ENCODE peak calls at places on chromosomes 3 and 15, in five cellular contexts. T is neuronal stem cell, I is SJSA1, R is stomach, V is GM23248. S is an unnamed sample.

GRCh38 chr15:33737687-33738606 is 230.3 kb upstream of the CHRM5 start:
- DNase-seq in T (peak; percentile 49), I (no peak), R (peak; percentile 34), V (peak; percentile 49), S (peak; percentile 47)

GRCh38 chr15:47987908-47988532 is 132.8 kb upstream of the SLC24A5 start:
- DNase-seq in T (peak; percentile 50), I (no peak), R (no peak), V (peak; percentile 80), S (peak; percentile 68)

GRCh38 chr3:190721330-190721729 is 141.2 kb downstream of the GMNC start:
- DNase-seq in T (no peak), I (no peak), R (no peak), V (no peak), S (no peak)

GRCh38 chr3:50124363-50125226 is 30.5 kb upstream of the SEMA3F start:
- DNase-seq in T (no peak), I (no peak), R (no peak), V (peak; percentile 42), S (no peak)

GRCh38 chr15:77069521-77070121 is 1.3 kb downstream of the TSPAN3 start:
- DNase-seq in T (no peak), I (no peak), R (peak; percentile 47), V (peak; percentile 29), S (peak; percentile 96)

GRCh38 chr3:107959767-107960166 is 131.1 kb downstream of the CD47 start:
- DNase-seq in T (no peak), I (no peak), R (no peak), V (peak; percentile 52), S (no peak)

GRCh38 chr3:172137287-172138030 is 98.1 kb downstream of the FNDC3B start:
- DNase-seq in T (no peak), I (no peak), R (no peak), V (peak; percentile 27), S (no peak)

GRCh38 chr3:184165548-184165947 is 9.1 kb upstream of the AP2M1 start:
- DNase-seq in T (no peak), I (no peak), R (no peak), V (no peak), S (no peak)

GRCh38 chr3:188446791-188447190 is 292.8 kb downstream of the LPP start:
- DNase-seq in T (no peak), I (no peak), R (no peak), V (no peak), S (no peak)

GRCh38 chr3:34183581-34184313 is 385.3 kb downstream of the PDCD6IP start:
- DNase-seq in T (no peak), I (no peak), R (no peak), V (no peak), S (no peak)

GRCh38 chr3:52532838-52533622 is 627 bp downstream of the NT5DC2 start:
- DNase-seq in T (peak; percentile 48), I (peak; percentile 42), R (peak; percentile 32), V (peak; percentile 54), S (no peak)

GRCh38 chr3:101842245-101842934 is 6.9 kb upstream of the NFKBIZ start:
- DNase-seq in T (peak; percentile 63), I (peak; percentile 81), R (no peak), V (no peak), S (no peak)

GRCh38 chr3:131107637-131108433 is 81.2 kb downstream of the NEK11 start:
- DNase-seq in T (no peak), I (no peak), R (no peak), V (peak; percentile 66), S (no peak)

GRCh38 chr3:3531476-3531875 is 267.8 kb upstream of the LRRN1 start:
- DNase-seq in T (no peak), I (no peak), R (no peak), V (no peak), S (no peak)

GRCh38 chr3:1531981-1532380 is 439.2 kb downstream of the CNTN6 start:
- DNase-seq in T (no peak), I (no peak), R (no peak), V (no peak), S (no peak)

GRCh38 chr3:157922614-157923013 is 183.6 kb downstream of the SHOX2 start:
- DNase-seq in T (no peak), I (no peak), R (no peak), V (no peak), S (no peak)

GRCh38 chr3:32395451-32395970 is 3.9 kb downstream of the CMTM7 start:
- DNase-seq in T (no peak), I (no peak), R (no peak), V (peak; percentile 7), S (no peak)

GRCh38 chr3:154059798-154060197 is 61.4 kb upstream of the ARHGEF26 start:
- DNase-seq in T (no peak), I (no peak), R (no peak), V (peak; percentile 8), S (peak; percentile 4)

GRCh38 chr15:21261965-21262850 is 178.1 kb downstream of the POTEB3 start:
- DNase-seq in T (no peak), I (peak; percentile 46), R (no peak), V (no peak), S (no peak)

GRCh38 chr3:135473449-135473848 is 492.1 kb upstream of the PPP2R3A start:
- DNase-seq in T (no peak), I (no peak), R (no peak), V (no peak), S (no peak)

GRCh38 chr3:127673191-127674098 is 693 bp downstream of the ABTB1 start:
- DNase-seq in T (no peak), I (no peak), R (peak; percentile 61), V (peak; percentile 79), S (peak; percentile 29)

GRCh38 chr15:52178765-52179164 is 12.4 kb downstream of the GNB5 start:
- DNase-seq in T (no peak), I (peak; percentile 41), R (no peak), V (peak; percentile 37), S (no peak)

GRCh38 chr15:96869122-96869521 is 538.6 kb downstream of the NR2F2 start:
- DNase-seq in T (no peak), I (no peak), R (no peak), V (no peak), S (no peak)

GRCh38 chr3:57160046-57160730 is 5.0 kb downstream of the IL17RD start:
- DNase-seq in T (no peak), I (no peak), R (no peak), V (no peak), S (no peak)

DNA sequence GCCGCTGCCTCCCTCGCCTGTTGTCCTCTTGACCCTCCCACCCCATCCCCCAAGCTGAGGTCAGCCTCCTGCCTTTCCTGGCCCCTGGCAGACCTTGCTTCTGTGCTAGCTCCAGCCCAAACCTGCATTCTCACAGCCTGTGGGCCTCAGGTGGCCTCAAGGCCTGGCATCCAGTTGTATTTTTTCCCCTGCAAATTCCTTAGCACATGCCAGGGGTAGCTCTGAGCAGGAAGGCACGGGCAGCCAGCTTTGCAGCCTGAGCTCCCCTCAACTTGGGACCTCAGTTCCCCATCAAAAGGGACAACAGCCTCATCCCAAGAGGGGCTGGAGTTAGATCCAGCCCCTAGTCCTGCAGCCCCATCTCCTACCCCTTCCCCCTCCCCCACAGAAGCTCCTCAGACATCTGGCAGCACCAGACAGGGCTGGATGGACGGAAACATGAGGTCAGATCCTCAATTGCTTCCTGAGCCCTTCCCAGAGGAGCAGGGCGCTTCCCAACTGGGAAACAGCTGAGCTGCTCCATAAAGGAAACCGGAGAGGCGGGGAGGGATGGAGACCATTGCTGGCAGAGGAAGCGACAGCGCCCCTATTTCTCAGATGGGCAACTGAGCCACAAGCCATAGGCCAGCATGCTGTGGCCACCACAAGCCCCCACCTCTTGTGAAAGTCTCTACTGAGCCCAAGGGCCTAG is 18.1 kb upstream of the CYP11A1 start:
- DNase-seq in T (no peak), I (no peak), R (no peak), V (no peak), S (no peak)
- H3K4me1 ChIP-seq in T (peaks cover 11% of the 10 kb centered on the region), I (peaks cover 20% of the 10 kb centered on the region), R (peaks cover 5% of the 10 kb centered on the region), V (peaks cover 31% of the 10 kb centered on the region), S (peaks cover 3% of the 10 kb centered on the region)

DNA sequence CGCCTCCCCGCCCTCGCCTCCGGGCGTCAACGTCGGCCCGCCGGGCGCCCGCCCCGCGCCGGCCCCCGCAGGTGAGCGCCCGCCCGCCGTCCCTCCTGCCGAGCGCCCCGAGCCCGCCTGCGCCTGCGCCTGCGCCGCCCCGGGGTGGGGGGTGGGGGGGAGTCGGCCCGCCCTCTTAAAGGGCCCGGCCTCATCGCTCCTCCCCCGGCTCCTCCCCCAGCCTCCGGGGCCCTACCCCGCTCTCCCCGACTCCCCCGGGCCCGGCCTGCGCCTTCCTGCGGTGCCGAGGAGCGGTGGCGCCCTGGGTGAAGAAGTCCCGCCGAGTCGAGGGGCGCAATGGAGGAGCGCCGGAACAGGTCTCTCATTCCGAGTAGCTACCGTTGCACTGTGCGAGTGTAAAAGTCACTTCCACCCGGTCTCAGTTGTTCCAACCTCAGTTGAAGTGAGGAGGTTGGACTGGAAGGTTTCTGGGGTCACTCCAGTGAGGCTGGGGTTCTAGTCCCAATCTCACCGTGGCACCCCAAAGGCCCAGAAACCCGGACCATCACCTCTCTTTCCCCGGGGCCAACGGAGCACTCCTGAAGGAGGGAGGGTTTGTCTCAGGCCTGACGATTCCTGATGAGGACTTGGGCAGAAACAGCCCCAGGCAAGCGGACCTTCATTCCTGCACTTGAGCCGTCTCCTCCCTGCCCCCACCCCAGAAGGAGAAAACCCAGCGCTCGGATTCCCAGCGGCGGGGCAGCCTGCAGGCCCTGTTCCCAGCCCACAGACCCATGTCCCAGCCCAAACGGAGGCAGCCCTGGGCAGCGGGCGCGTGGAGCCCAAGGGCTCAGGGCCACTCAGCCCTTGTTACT is 1.5 kb upstream of the TNK2 start:
- DNase-seq in T (peak; percentile 72), I (peak; percentile 69), R (peak; percentile 92), V (peak; percentile 80), S (peak; percentile 85)
- H3K4me1 ChIP-seq in T (peaks cover 22% of the 10 kb centered on the region), I (peaks cover 19% of the 10 kb centered on the region), R (peaks cover 43% of the 10 kb centered on the region), V (peaks cover 8% of the 10 kb centered on the region), S (peaks cover 4% of the 10 kb centered on the region)

GRCh38 chr3:181722156-181722555 is 10.4 kb downstream of the SOX2 start:
- DNase-seq in T (no peak), I (no peak), R (no peak), V (no peak), S (no peak)

GRCh38 chr3:181719298-181719859 is 7.7 kb downstream of the SOX2 start:
- DNase-seq in T (no peak), I (no peak), R (peak; percentile 52), V (no peak), S (no peak)

GRCh38 chr3:181720281-181720680 is 8.6 kb downstream of the SOX2 start:
- DNase-seq in T (no peak), I (no peak), R (peak; percentile 45), V (no peak), S (no peak)

GRCh38 chr3:181723064-181723463 is 11.3 kb downstream of the SOX2 start:
- DNase-seq in T (no peak), I (no peak), R (no peak), V (no peak), S (no peak)

GRCh38 chr3:181721369-181721768 is 9.6 kb downstream of the SOX2 start:
- DNase-seq in T (no peak), I (no peak), R (no peak), V (no peak), S (no peak)
- H3K4me1 ChIP-seq in T (peaks cover 27% of the 10 kb centered on the region), I (peaks cover 28% of the 10 kb centered on the region), R (peaks cover 2% of the 10 kb centered on the region), V (no peaks in the 10 kb centered on the region), S (no peaks in the 10 kb centered on the region)

GRCh38 chr3:98962189-98962930 is 60.9 kb upstream of the DCBLD2 start:
- DNase-seq in T (no peak), I (peak; percentile 46), R (no peak), V (peak; percentile 93), S (no peak)

GRCh38 chr3:98961161-98962155 is 60.0 kb upstream of the DCBLD2 start:
- DNase-seq in T (no peak), I (no peak), R (no peak), V (peak; percentile 87), S (no peak)

GRCh38 chr3:98966434-98966833 is 64.9 kb upstream of the DCBLD2 start:
- DNase-seq in T (no peak), I (no peak), R (no peak), V (no peak), S (no peak)

GRCh38 chr3:98964784-98965183 is 63.3 kb upstream of the DCBLD2 start:
- DNase-seq in T (no peak), I (no peak), R (no peak), V (no peak), S (no peak)

GRCh38 chr3:98962951-98963350 is 61.5 kb upstream of the DCBLD2 start:
- DNase-seq in T (no peak), I (no peak), R (no peak), V (peak; percentile 69), S (no peak)
- H3K4me1 ChIP-seq in T (peaks cover 3% of the 10 kb centered on the region), I (peaks cover 29% of the 10 kb centered on the region), R (no peaks in the 10 kb centered on the region), V (peaks cover 47% of the 10 kb centered on the region), S (no peaks in the 10 kb centered on the region)

S was measured in small intestine.